ENCODE peak calls at places on chromosome 12, in four cellular contexts. One of them, this sample, is unnamed.

GRCh38 chr12:64746663-64747062 is 12.5 kb downstream of the GNS start:
- DNase-seq in GM23248: peak; percentile 54
- DNase-seq in ACHN: no peak
- DNase-seq in mesenteric fat pad: no peak
- DNase-seq in this sample: peak; percentile 70

GRCh38 chr12:51827925-51828818 is 20.3 kb downstream of the FIGNL2 start:
- DNase-seq in GM23248: peak; percentile 79
- DNase-seq in mesenteric fat pad: no peak
- DNase-seq in ACHN: peak; percentile 34
- DNase-seq in this sample: peak; percentile 16

GRCh38 chr12:51244269-51244668 is 5.6 kb downstream of the DAZAP2 start:
- DNase-seq in GM23248: peak; percentile 33
- DNase-seq in ACHN: no peak
- DNase-seq in mesenteric fat pad: peak; percentile 81
- DNase-seq in this sample: no peak

GRCh38 chr12:108102363-108102762 is 26.7 kb upstream of the WSCD2 start:
- DNase-seq in ACHN: no peak
- DNase-seq in mesenteric fat pad: no peak
- DNase-seq in GM23248: no peak
- DNase-seq in this sample: no peak

GRCh38 chr12:47721431-47721973 is 3.8 kb downstream of the ENDOU start:
- DNase-seq in ACHN: no peak
- DNase-seq in mesenteric fat pad: no peak
- DNase-seq in GM23248: no peak
- DNase-seq in this sample: no peak

GRCh38 chr12:30626847-30627246 is 68.8 kb downstream of the IPO8 start:
- DNase-seq in ACHN: no peak
- DNase-seq in mesenteric fat pad: no peak
- DNase-seq in GM23248: no peak
- DNase-seq in this sample: no peak

GRCh38 chr12:114679452-114679875 is 4.5 kb downstream of the TBX3 start:
- DNase-seq in mesenteric fat pad: no peak
- DNase-seq in ACHN: no peak
- DNase-seq in GM23248: peak; percentile 25
- DNase-seq in this sample: no peak

GRCh38 chr12:74776378-74776777 is 238.7 kb downstream of the ATXN7L3B start:
- DNase-seq in ACHN: no peak
- DNase-seq in mesenteric fat pad: no peak
- DNase-seq in GM23248: no peak
- DNase-seq in this sample: no peak

GRCh38 chr12:6333566-6333965 is 8.3 kb downstream of the TNFRSF1A start:
- DNase-seq in GM23248: peak; percentile 95
- DNase-seq in ACHN: peak; percentile 69
- DNase-seq in mesenteric fat pad: no peak
- DNase-seq in this sample: no peak

GRCh38 chr12:5840900-5841299 is 104.2 kb downstream of the ANO2 start:
- DNase-seq in GM23248: no peak
- DNase-seq in mesenteric fat pad: no peak
- DNase-seq in ACHN: no peak
- DNase-seq in this sample: no peak